ENCODE peak calls at places on chromosomes 3 and 15, in seven cellular contexts. Y is upper lobe of left lung; M is B cell; F is non-pigmented ciliary epithelial cell; J is foreskin fibroblast; L is CD4-positive, alpha-beta T cell; B is astrocyte. X is an unnamed sample.

GRCh38 chr15:100781061-100781960 is 98.3 kb upstream of the ALDH1A3 start:
- DNase-seq in J (no peak), B (no peak), L (no peak), Y (no peak), M (no peak), F (no peak), X (no peak)

GRCh38 chr3:67569324-67569723 is 85.1 kb downstream of the SUCLG2 start:
- DNase-seq in J (no peak), L (no peak), F (no peak), M (no peak), B (no peak), Y (no peak), X (no peak)

GRCh38 chr3:71066849-71067261 is 516.7 kb downstream of the FOXP1 start:
- DNase-seq in L (no peak), Y (no peak), M (peak), J (peak), F (no peak), B (peak), X (peak)

GRCh38 chr3:32551087-32551486 is 19.6 kb downstream of the DYNC1LI1 start:
- DNase-seq in J (no peak), B (no peak), F (no peak), M (no peak), Y (no peak), L (no peak), X (no peak)

GRCh38 chr3:98848108-98848507 is 53.4 kb downstream of the DCBLD2 start:
- DNase-seq in B (no peak), Y (no peak), F (no peak), L (no peak), J (no peak), M (no peak), X (no peak)

GRCh38 chr3:167078070-167078622 is 302.0 kb downstream of the ZBBX start:
- DNase-seq in B (peak), L (no peak), M (no peak), J (no peak), Y (no peak), F (no peak), X (no peak)

GRCh38 chr15:31262143-31262530 is 64.5 kb upstream of the KLF13 start:
- DNase-seq in L (no peak), Y (no peak), M (peak), J (no peak), B (no peak), F (no peak), X (no peak)

GRCh38 chr15:101127503-101128076 is 124.3 kb downstream of the CHSY1 start:
- DNase-seq in J (peak), F (peak), B (peak), M (no peak), L (peak), Y (peak), X (no peak)

GRCh38 chr3:71579934-71580318 is 3.6 kb downstream of the FOXP1 start:
- DNase-seq in Y (no peak), B (peak), F (no peak), M (no peak), J (no peak), L (no peak), X (no peak)

GRCh38 chr3:176584413-176585176 is 612.7 kb downstream of the TBL1XR1 start:
- DNase-seq in Y (no peak), L (no peak), F (no peak), B (peak), M (no peak), J (peak), X (no peak)

GRCh38 chr3:129974451-129975331 is at the start of gene TRH:
- DNase-seq in Y (peak), J (peak), L (no peak), M (no peak), F (no peak), B (no peak), X (no peak)

GRCh38 chr3:39315420-39315819 is 14.1 kb upstream of the CCR8 start:
- DNase-seq in M (no peak), B (no peak), Y (no peak), L (no peak), F (no peak), J (no peak), X (no peak)

GRCh38 chr3:72011495-72011894 is 226.5 kb upstream of the PROK2 start:
- DNase-seq in L (no peak), B (peak), Y (no peak), J (peak), F (no peak), M (no peak), X (no peak)

GRCh38 chr3:45182915-45183881 is 37.0 kb upstream of the CDCP1 start:
- DNase-seq in B (peak), F (no peak), M (no peak), L (no peak), J (peak), Y (no peak), X (no peak)

GRCh38 chr3:161508852-161509477 is 12.4 kb downstream of the OTOL1 start:
- DNase-seq in Y (no peak), F (no peak), L (no peak), M (no peak), J (peak), B (no peak), X (no peak)

GRCh38 chr15:52653451-52653964 is 25.7 kb downstream of the ATOSA start:
- DNase-seq in J (peak), F (peak), B (peak), L (no peak), M (no peak), Y (no peak), X (no peak)

GRCh38 chr15:35912196-35912595 is 366.2 kb upstream of the DPH6 start:
- DNase-seq in Y (no peak), M (no peak), F (no peak), B (no peak), J (peak), L (no peak), X (no peak)

GRCh38 chr15:58980351-58980939 is 7.0 kb upstream of the RNF111 start:
- DNase-seq in B (peak), F (no peak), M (no peak), Y (no peak), L (no peak), J (peak), X (no peak)

GRCh38 chr3:30890907-30891306 is 3.6 kb downstream of the GADL1 start:
- DNase-seq in L (no peak), F (no peak), J (no peak), B (no peak), Y (no peak), M (no peak), X (no peak)

GRCh38 chr3:170037463-170038433 is at the start of gene GPR160:
- DNase-seq in Y (peak), B (no peak), J (peak), L (peak), M (peak), F (no peak), X (peak)

GRCh38 chr3:50345586-50345985 is at the start of gene ZMYND10:
- DNase-seq in B (no peak), Y (peak), J (peak), M (peak), L (peak), F (no peak), X (peak)

GRCh38 chr3:18438586-18438985 is 13.4 kb upstream of the SATB1 start:
- DNase-seq in B (no peak), F (no peak), M (peak), Y (no peak), J (no peak), L (peak), X (peak)

GRCh38 chr3:127211118-127212060 is 18.5 kb downstream of the PRR23E start:
- DNase-seq in Y (peak), J (no peak), B (no peak), M (no peak), F (no peak), L (no peak), X (no peak)

GRCh38 chr15:86038491-86038890 is 41.2 kb upstream of the AGBL1 start:
- DNase-seq in J (no peak), M (no peak), Y (no peak), L (no peak), F (no peak), B (no peak), X (no peak)

GRCh38 chr3:175941352-175941751 is 1082.2 kb downstream of the NAALADL2 start:
- DNase-seq in F (no peak), L (no peak), J (no peak), Y (no peak), B (no peak), M (no peak), X (no peak)

GRCh38 chr3:49804141-49805041 is 1.3 kb downstream of the INKA1 start:
- DNase-seq in B (no peak), M (peak), J (peak), Y (peak), L (no peak), F (no peak), X (no peak)

GRCh38 chr3:9078561-9079240 is 115.4 kb upstream of the RAD18 start:
- DNase-seq in B (no peak), J (no peak), M (no peak), F (no peak), Y (no peak), L (no peak), X (no peak)

GRCh38 chr3:107561980-107562379 is 39.2 kb downstream of the BBX start:
- DNase-seq in F (no peak), L (no peak), J (peak), Y (no peak), B (no peak), M (no peak), X (no peak)

GRCh38 chr3:23497156-23497555 is 294.0 kb downstream of the UBE2E2 start:
- DNase-seq in M (no peak), F (no peak), L (no peak), J (no peak), B (no peak), Y (no peak), X (no peak)

GRCh38 chr3:30470566-30470965 is 135.8 kb upstream of the TGFBR2 start:
- DNase-seq in L (no peak), J (no peak), M (no peak), B (peak), F (no peak), Y (no peak), X (no peak)

GRCh38 chr15:69719527-69719926 is 266.9 kb downstream of the RPLP1 start:
- DNase-seq in B (peak), L (peak), M (peak), Y (no peak), F (no peak), J (no peak), X (peak)

GRCh38 chr3:37607604-37608003 is 254.1 kb upstream of the CTDSPL start:
- DNase-seq in B (no peak), L (no peak), Y (no peak), J (no peak), M (no peak), F (no peak), X (no peak)

GRCh38 chr15:89999676-90000174 is 1.4 kb upstream of the ZNF710 start:
- DNase-seq in J (peak), M (no peak), Y (peak), L (no peak), B (peak), F (no peak), X (no peak)

GRCh38 chr3:66377800-66378199 is 123.0 kb downstream of the LRIG1 start:
- DNase-seq in L (no peak), J (no peak), Y (no peak), F (no peak), M (no peak), B (no peak), X (no peak)

GRCh38 chr3:47513125-47513929 is at the start of gene ELP6:
- DNase-seq in J (peak), B (peak), M (peak), L (peak), F (peak), Y (peak), X (peak)

X was measured in CD8-positive, alpha-beta memory T cell.